ENCODE peak calls at places on chromosomes 2 and 18, in eight cellular contexts. M is effector memory CD4-positive, alpha-beta T cell; I is central memory CD4-positive, alpha-beta T cell; X is HEK293T; R is M059J; Y is breast epithelium; U is NCI-H1694; K is glutamatergic neuron. B is an unnamed sample.

GRCh38 chr2:67709835-67710234 is 312.7 kb downstream of the ETAA1 start:
- DNase-seq in M (no peak), I (no peak), X (no peak), R (no peak), Y (no peak), U (no peak), K (no peak), B (no peak)

GRCh38 chr2:63059434-63060078 is 8.9 kb downstream of the OTX1 start:
- DNase-seq in M (no peak), I (no peak), X (no peak), R (no peak), Y (no peak), U (no peak), K (peak; percentile 21), B (no peak)

GRCh38 chr2:139514946-139515345 is 734.8 kb upstream of the NXPH2 start:
- DNase-seq in M (no peak), I (no peak), X (no peak), R (no peak), Y (no peak), U (no peak), K (no peak), B (no peak)

GRCh38 chr2:46002507-46002883 is 294.7 kb upstream of the EPAS1 start:
- DNase-seq in M (no peak), I (no peak), X (no peak), R (no peak), Y (no peak), U (no peak), K (no peak), B (no peak)

GRCh38 chr2:16242906-16243305 is 302.6 kb downstream of the MYCN start:
- DNase-seq in M (no peak), I (no peak), X (no peak), R (no peak), Y (no peak), U (no peak), K (no peak), B (no peak)

GRCh38 chr2:179031731-179032408 is 18.1 kb downstream of the CCDC141 start:
- DNase-seq in M (no peak), I (peak; percentile 28), X (no peak), R (peak; percentile 65), Y (no peak), U (no peak), K (no peak), B (peak; percentile 77)

GRCh38 chr18:6289454-6290242 is 125.1 kb downstream of the L3MBTL4 start:
- DNase-seq in M (no peak), I (no peak), X (no peak), R (no peak), Y (no peak), U (no peak), K (no peak), B (no peak)

GRCh38 chr18:21598726-21599584 is 1.5 kb downstream of the ESCO1 start:
- DNase-seq in M (no peak), I (no peak), X (peak; percentile 21), R (no peak), Y (no peak), U (no peak), K (no peak), B (no peak)

GRCh38 chr2:112923237-112923966 is 12.4 kb downstream of the IL37 start:
- DNase-seq in M (no peak), I (no peak), X (no peak), R (no peak), Y (no peak), U (no peak), K (no peak), B (no peak)